ENCODE peak calls at places on chromosome 6, in seven cellular contexts. One of them, this sample, is unnamed.

GRCh38 chr6:130027948-130028347 is 9.6 kb downstream of the L3MBTL3 start:
- DNase-seq in glutamatergic neuron: no peak
- DNase-seq in H4: no peak
- DNase-seq in NCI-H1694: no peak
- DNase-seq in NCI-H146: no peak
- DNase-seq in OCI-LY7: peak
- DNase-seq in GF-D8: no peak
- DNase-seq in this sample: no peak

GRCh38 chr6:133432021-133432989 is 191.1 kb downstream of the EYA4 start:
- DNase-seq in GF-D8: no peak
- DNase-seq in H4: no peak
- DNase-seq in NCI-H146: peak
- DNase-seq in glutamatergic neuron: peak
- DNase-seq in NCI-H1694: no peak
- DNase-seq in OCI-LY7: no peak
- DNase-seq in this sample: no peak

GRCh38 chr6:36608788-36609563 is 14.8 kb downstream of the SRSF3 start:
- DNase-seq in H4: no peak
- DNase-seq in NCI-H146: no peak
- DNase-seq in OCI-LY7: no peak
- DNase-seq in NCI-H1694: no peak
- DNase-seq in glutamatergic neuron: no peak
- DNase-seq in GF-D8: no peak
- DNase-seq in this sample: no peak

GRCh38 chr6:148239777-148240462 is 102.7 kb upstream of the SASH1 start:
- DNase-seq in H4: no peak
- DNase-seq in NCI-H146: no peak
- DNase-seq in GF-D8: no peak
- DNase-seq in OCI-LY7: no peak
- DNase-seq in NCI-H1694: no peak
- DNase-seq in glutamatergic neuron: no peak
- DNase-seq in this sample: no peak

GRCh38 chr6:122996797-122997520 is 924 bp downstream of the CLVS2 start:
- DNase-seq in GF-D8: no peak
- DNase-seq in glutamatergic neuron: peak
- DNase-seq in NCI-H146: peak
- DNase-seq in NCI-H1694: peak
- DNase-seq in OCI-LY7: no peak
- DNase-seq in H4: no peak
- DNase-seq in this sample: no peak

GRCh38 chr6:11654876-11655275 is 117.3 kb downstream of the TMEM170B start:
- DNase-seq in glutamatergic neuron: no peak
- DNase-seq in GF-D8: no peak
- DNase-seq in NCI-H146: no peak
- DNase-seq in NCI-H1694: no peak
- DNase-seq in OCI-LY7: no peak
- DNase-seq in H4: no peak
- DNase-seq in this sample: no peak

GRCh38 chr6:33213166-33213988 is 5.1 kb downstream of the RING1 start:
- DNase-seq in H4: no peak
- DNase-seq in glutamatergic neuron: peak
- DNase-seq in NCI-H146: peak
- DNase-seq in GF-D8: no peak
- DNase-seq in OCI-LY7: no peak
- DNase-seq in NCI-H1694: no peak
- DNase-seq in this sample: peak

GRCh38 chr6:16440656-16441212 is 202.3 kb downstream of the GMPR start:
- DNase-seq in GF-D8: no peak
- DNase-seq in OCI-LY7: no peak
- DNase-seq in H4: no peak
- DNase-seq in NCI-H1694: no peak
- DNase-seq in glutamatergic neuron: no peak
- DNase-seq in NCI-H146: no peak
- DNase-seq in this sample: no peak

GRCh38 chr6:140956567-140957306 is 1176.0 kb upstream of the GJE1 start:
- DNase-seq in OCI-LY7: no peak
- DNase-seq in NCI-H1694: peak
- DNase-seq in glutamatergic neuron: no peak
- DNase-seq in NCI-H146: peak
- DNase-seq in H4: peak
- DNase-seq in GF-D8: no peak
- DNase-seq in this sample: no peak

GRCh38 chr6:166969390-166970002 is 13.1 kb upstream of the RNASET2 start:
- DNase-seq in OCI-LY7: no peak
- DNase-seq in GF-D8: no peak
- DNase-seq in NCI-H1694: no peak
- DNase-seq in NCI-H146: no peak
- DNase-seq in H4: no peak
- DNase-seq in glutamatergic neuron: no peak
- DNase-seq in this sample: no peak

GRCh38 chr6:13908955-13909381 is 15.8 kb upstream of the RNF182 start:
- DNase-seq in NCI-H146: peak
- DNase-seq in OCI-LY7: no peak
- DNase-seq in NCI-H1694: peak
- DNase-seq in glutamatergic neuron: peak
- DNase-seq in GF-D8: no peak
- DNase-seq in H4: peak
- DNase-seq in this sample: peak

GRCh38 chr6:132320007-132320406 is 81.3 kb downstream of the MOXD1 start:
- DNase-seq in GF-D8: no peak
- DNase-seq in OCI-LY7: no peak
- DNase-seq in glutamatergic neuron: no peak
- DNase-seq in H4: no peak
- DNase-seq in NCI-H1694: no peak
- DNase-seq in NCI-H146: no peak
- DNase-seq in this sample: no peak

GRCh38 chr6:150685860-150686259 is 86.2 kb downstream of the PLEKHG1 start:
- DNase-seq in glutamatergic neuron: peak
- DNase-seq in GF-D8: no peak
- DNase-seq in NCI-H1694: no peak
- DNase-seq in H4: peak
- DNase-seq in NCI-H146: peak
- DNase-seq in OCI-LY7: peak
- DNase-seq in this sample: no peak

GRCh38 chr6:4102687-4103244 is 23.8 kb upstream of the FAM217A start:
- DNase-seq in NCI-H146: peak
- DNase-seq in glutamatergic neuron: no peak
- DNase-seq in OCI-LY7: no peak
- DNase-seq in GF-D8: no peak
- DNase-seq in NCI-H1694: peak
- DNase-seq in H4: no peak
- DNase-seq in this sample: no peak

GRCh38 chr6:6843057-6843627 is 254.6 kb downstream of the LY86 start:
- DNase-seq in GF-D8: no peak
- DNase-seq in H4: peak
- DNase-seq in NCI-H146: no peak
- DNase-seq in NCI-H1694: no peak
- DNase-seq in OCI-LY7: no peak
- DNase-seq in glutamatergic neuron: no peak
- DNase-seq in this sample: no peak

GRCh38 chr6:9405369-9405768 is 970.0 kb upstream of the SLC35B3 start:
- DNase-seq in NCI-H146: peak
- DNase-seq in H4: peak
- DNase-seq in NCI-H1694: no peak
- DNase-seq in GF-D8: no peak
- DNase-seq in glutamatergic neuron: no peak
- DNase-seq in OCI-LY7: no peak
- DNase-seq in this sample: no peak

GRCh38 chr6:52392944-52393343 is 27.2 kb upstream of the EFHC1 start:
- DNase-seq in NCI-H1694: no peak
- DNase-seq in GF-D8: no peak
- DNase-seq in NCI-H146: no peak
- DNase-seq in glutamatergic neuron: no peak
- DNase-seq in OCI-LY7: no peak
- DNase-seq in H4: no peak
- DNase-seq in this sample: no peak

GRCh38 chr6:79737172-79737571 is 106.0 kb downstream of the SH3BGRL2 start:
- DNase-seq in NCI-H146: peak
- DNase-seq in OCI-LY7: no peak
- DNase-seq in H4: no peak
- DNase-seq in GF-D8: no peak
- DNase-seq in NCI-H1694: no peak
- DNase-seq in glutamatergic neuron: no peak
- DNase-seq in this sample: no peak

GRCh38 chr6:131694832-131695426 is 6.3 kb downstream of the OR2A4 start:
- DNase-seq in GF-D8: no peak
- DNase-seq in NCI-H146: peak
- DNase-seq in glutamatergic neuron: peak
- DNase-seq in NCI-H1694: no peak
- DNase-seq in OCI-LY7: peak
- DNase-seq in H4: peak
- DNase-seq in this sample: no peak

GRCh38 chr6:151325075-151326050 is 66.0 kb downstream of the ZBTB2 start:
- DNase-seq in NCI-H1694: peak
- DNase-seq in GF-D8: no peak
- DNase-seq in OCI-LY7: no peak
- DNase-seq in glutamatergic neuron: peak
- DNase-seq in H4: peak
- DNase-seq in NCI-H146: peak
- DNase-seq in this sample: peak

GRCh38 chr6:125904871-125905270 is 51.7 kb upstream of the HINT3 start:
- DNase-seq in OCI-LY7: no peak
- DNase-seq in NCI-H1694: no peak
- DNase-seq in GF-D8: no peak
- DNase-seq in glutamatergic neuron: no peak
- DNase-seq in H4: no peak
- DNase-seq in NCI-H146: no peak
- DNase-seq in this sample: no peak

GRCh38 chr6:28648035-28648877 is 122.6 kb downstream of the GPX5 start:
- DNase-seq in GF-D8: peak
- DNase-seq in glutamatergic neuron: peak
- DNase-seq in OCI-LY7: peak
- DNase-seq in H4: peak
- DNase-seq in NCI-H1694: peak
- DNase-seq in NCI-H146: peak
- DNase-seq in this sample: peak

GRCh38 chr6:125922322-125922860 is 34.2 kb upstream of the HINT3 start:
- DNase-seq in OCI-LY7: no peak
- DNase-seq in glutamatergic neuron: no peak
- DNase-seq in NCI-H146: peak
- DNase-seq in GF-D8: no peak
- DNase-seq in NCI-H1694: no peak
- DNase-seq in H4: no peak
- DNase-seq in this sample: no peak

GRCh38 chr6:157860505-157860991 is 37.5 kb downstream of the SNX9 start:
- DNase-seq in NCI-H146: no peak
- DNase-seq in glutamatergic neuron: no peak
- DNase-seq in NCI-H1694: no peak
- DNase-seq in H4: no peak
- DNase-seq in GF-D8: no peak
- DNase-seq in OCI-LY7: no peak
- DNase-seq in this sample: no peak

GRCh38 chr6:35757461-35758123 is 18.8 kb upstream of the CLPSL2 start:
- DNase-seq in GF-D8: no peak
- DNase-seq in NCI-H1694: no peak
- DNase-seq in NCI-H146: no peak
- DNase-seq in H4: no peak
- DNase-seq in glutamatergic neuron: no peak
- DNase-seq in OCI-LY7: peak
- DNase-seq in this sample: no peak

GRCh38 chr6:129638055-129639019 is 71.6 kb downstream of the ARHGAP18 start:
- DNase-seq in NCI-H1694: no peak
- DNase-seq in H4: no peak
- DNase-seq in glutamatergic neuron: no peak
- DNase-seq in OCI-LY7: no peak
- DNase-seq in GF-D8: no peak
- DNase-seq in NCI-H146: peak
- DNase-seq in this sample: no peak

GRCh38 chr6:128511518-128511917 is 8.9 kb downstream of the PTPRK start:
- DNase-seq in NCI-H146: no peak
- DNase-seq in NCI-H1694: no peak
- DNase-seq in GF-D8: no peak
- DNase-seq in H4: peak
- DNase-seq in glutamatergic neuron: no peak
- DNase-seq in OCI-LY7: no peak
- DNase-seq in this sample: no peak

GRCh38 chr6:35804996-35805736 is at the start of gene LHFPL5:
- DNase-seq in H4: no peak
- DNase-seq in NCI-H1694: peak
- DNase-seq in GF-D8: no peak
- DNase-seq in glutamatergic neuron: peak
- DNase-seq in OCI-LY7: peak
- DNase-seq in NCI-H146: peak
- DNase-seq in this sample: peak

GRCh38 chr6:68252632-68253031 is 382.4 kb upstream of the ADGRB3 start:
- DNase-seq in glutamatergic neuron: no peak
- DNase-seq in GF-D8: no peak
- DNase-seq in OCI-LY7: no peak
- DNase-seq in NCI-H1694: no peak
- DNase-seq in H4: no peak
- DNase-seq in NCI-H146: no peak
- DNase-seq in this sample: no peak

GRCh38 chr6:15148356-15149058 is 97.4 kb upstream of the JARID2 start:
- DNase-seq in NCI-H146: no peak
- DNase-seq in glutamatergic neuron: peak
- DNase-seq in NCI-H1694: peak
- DNase-seq in H4: peak
- DNase-seq in GF-D8: no peak
- DNase-seq in OCI-LY7: no peak
- DNase-seq in this sample: no peak

GRCh38 chr6:13375360-13375878 is 47.1 kb upstream of the TBC1D7 start:
- DNase-seq in H4: no peak
- DNase-seq in OCI-LY7: peak
- DNase-seq in GF-D8: no peak
- DNase-seq in NCI-H146: no peak
- DNase-seq in glutamatergic neuron: no peak
- DNase-seq in NCI-H1694: no peak
- DNase-seq in this sample: no peak

GRCh38 chr6:72905705-72906478 is 284.0 kb downstream of the KCNQ5 start:
- DNase-seq in GF-D8: no peak
- DNase-seq in H4: no peak
- DNase-seq in NCI-H1694: no peak
- DNase-seq in glutamatergic neuron: no peak
- DNase-seq in NCI-H146: no peak
- DNase-seq in OCI-LY7: no peak
- DNase-seq in this sample: no peak

GRCh38 chr6:133512410-133513016 is 271.4 kb downstream of the EYA4 start:
- DNase-seq in GF-D8: no peak
- DNase-seq in glutamatergic neuron: peak
- DNase-seq in H4: peak
- DNase-seq in NCI-H146: peak
- DNase-seq in OCI-LY7: peak
- DNase-seq in NCI-H1694: no peak
- DNase-seq in this sample: peak

GRCh38 chr6:163950159-163950558 is 535.6 kb downstream of the QKI start:
- DNase-seq in H4: no peak
- DNase-seq in NCI-H146: no peak
- DNase-seq in GF-D8: no peak
- DNase-seq in OCI-LY7: no peak
- DNase-seq in glutamatergic neuron: no peak
- DNase-seq in NCI-H1694: no peak
- DNase-seq in this sample: no peak

GRCh38 chr6:128655978-128656498 is 135.6 kb upstream of the PTPRK start:
- DNase-seq in OCI-LY7: no peak
- DNase-seq in glutamatergic neuron: no peak
- DNase-seq in H4: peak
- DNase-seq in NCI-H1694: no peak
- DNase-seq in GF-D8: no peak
- DNase-seq in NCI-H146: no peak
- DNase-seq in this sample: no peak

GRCh38 chr6:150720774-150721233 is 121.1 kb downstream of the PLEKHG1 start:
- DNase-seq in GF-D8: no peak
- DNase-seq in OCI-LY7: peak
- DNase-seq in glutamatergic neuron: no peak
- DNase-seq in NCI-H146: peak
- DNase-seq in H4: peak
- DNase-seq in NCI-H1694: no peak
- DNase-seq in this sample: no peak

GRCh38 chr6:11212625-11213024 is 19.8 kb downstream of the NEDD9 start:
- DNase-seq in NCI-H146: no peak
- DNase-seq in NCI-H1694: no peak
- DNase-seq in GF-D8: no peak
- DNase-seq in glutamatergic neuron: no peak
- DNase-seq in H4: no peak
- DNase-seq in OCI-LY7: no peak
- DNase-seq in this sample: peak

GRCh38 chr6:36050305-36050704 is 22.7 kb downstream of the MAPK14 start:
- DNase-seq in NCI-H146: no peak
- DNase-seq in NCI-H1694: no peak
- DNase-seq in glutamatergic neuron: no peak
- DNase-seq in H4: no peak
- DNase-seq in GF-D8: no peak
- DNase-seq in OCI-LY7: no peak
- DNase-seq in this sample: no peak

This sample was measured in right cardiac atrium.